ENCODE peak calls at places on chromosome 15, in six cellular contexts. X, U, G, H, S and T are unnamed samples.

GRCh38 chr15:64286473-64286872 is 69.5 kb downstream of the CSNK1G1 start:
- DNase-seq in U (no peak), H (no peak), G (no peak), S (no peak), X (no peak), T (no peak)

GRCh38 chr15:39595621-39596221 is 14.8 kb downstream of the THBS1 start:
- DNase-seq in H (no peak), G (no peak), U (peak; percentile 50), S (peak; percentile 3), X (no peak), T (no peak)

GRCh38 chr15:31265090-31265870 is 61.4 kb upstream of the KLF13 start:
- DNase-seq in X (no peak), G (no peak), U (no peak), S (no peak), H (no peak), T (no peak)

GRCh38 chr15:92655178-92655995 is at the start of gene FAM174B:
- DNase-seq in S (no peak), H (peak; percentile 67), X (no peak), U (no peak), G (no peak), T (no peak)

GRCh38 chr15:60077581-60078359 is 73.7 kb downstream of the FOXB1 start:
- DNase-seq in G (no peak), U (no peak), S (no peak), H (no peak), X (no peak), T (no peak)

GRCh38 chr15:74789171-74789627 is 7.3 kb downstream of the CSK start:
- DNase-seq in S (no peak), X (no peak), G (no peak), H (no peak), U (no peak), T (no peak)

GRCh38 chr15:48624700-48625099 is 20.8 kb downstream of the FBN1 start:
- DNase-seq in H (no peak), S (no peak), U (no peak), G (no peak), X (no peak), T (no peak)

GRCh38 chr15:101020945-101021344 is 101.8 kb downstream of the LRRK1 start:
- DNase-seq in X (no peak), S (no peak), G (no peak), U (no peak), H (no peak), T (no peak)